ENCODE peak calls at places on chromosome 10, in six cellular contexts. P is left lung, Q is lung, S is cardiac muscle cell, R is endodermal cell, E is astrocyte. N is an unnamed sample. For H3K36me3 and H3K4me1, the result is how much of the 10 kb centered on the place peaks cover.

GRCh38 chr10:20975236-20975635 is 78.1 kb upstream of the NEBL start:
- DNase-seq in P (no peak), Q (no peak), R (no peak), E (no peak), S (no peak), N (no peak)

GRCh38 chr10:123149568-123150228 is 1.8 kb downstream of the HMX2 start:
- DNase-seq in S (peak), Q (no peak), R (peak), P (no peak), E (peak), N (no peak)

GRCh38 chr10:48965460-48965859 is 25.8 kb upstream of the LRRC18 start:
- DNase-seq in S (no peak), R (no peak), Q (no peak), E (no peak), P (no peak), N (no peak)

GRCh38 chr10:124320778-124321432 is 97.8 kb downstream of the OAT start:
- DNase-seq in S (no peak), Q (no peak), R (no peak), P (no peak), E (no peak), N (no peak)

GRCh38 chr10:85916192-85916747 is 450.3 kb downstream of the GRID1 start:
- DNase-seq in P (no peak), E (no peak), S (no peak), Q (no peak), R (peak), N (no peak)

GRCh38 chr10:19169684-19170083 is 121.1 kb downstream of the MALRD1 start:
- DNase-seq in R (no peak), S (no peak), E (peak), P (no peak), Q (no peak), N (no peak)

GRCh38 chr10:107141539-107142061 is 22.9 kb downstream of the SORCS1 start:
- DNase-seq in R (no peak), S (no peak), P (no peak), Q (no peak), E (no peak), N (no peak)

GRCh38 chr10:50585921-50586739 is 37.6 kb downstream of the SGMS1 start:
- DNase-seq in E (no peak), Q (no peak), R (no peak), P (no peak), S (peak), N (no peak)

GRCh38 chr10:11782793-11783557 is 40.2 kb upstream of the PROSER2 start:
- DNase-seq in E (peak), S (peak), Q (no peak), R (peak), P (no peak), N (no peak)

GRCh38 chr10:78687616-78688015 is 381.1 kb upstream of the ZMIZ1 start:
- DNase-seq in E (no peak), S (no peak), Q (no peak), R (no peak), P (no peak), N (no peak)

GRCh38 chr10:100485841-100486495 is 23.2 kb downstream of the WNT8B start:
- DNase-seq in S (no peak), P (no peak), R (peak), E (no peak), Q (no peak), N (no peak)

GRCh38 chr10:106504536-106504935 is 660.0 kb downstream of the SORCS1 start:
- DNase-seq in R (no peak), Q (no peak), P (no peak), S (no peak), E (no peak), N (no peak)

GRCh38 chr10:49663596-49663995 is 15.9 kb upstream of the C10orf53 start:
- DNase-seq in S (no peak), Q (peak), R (no peak), P (no peak), E (no peak), N (no peak)

DNA sequence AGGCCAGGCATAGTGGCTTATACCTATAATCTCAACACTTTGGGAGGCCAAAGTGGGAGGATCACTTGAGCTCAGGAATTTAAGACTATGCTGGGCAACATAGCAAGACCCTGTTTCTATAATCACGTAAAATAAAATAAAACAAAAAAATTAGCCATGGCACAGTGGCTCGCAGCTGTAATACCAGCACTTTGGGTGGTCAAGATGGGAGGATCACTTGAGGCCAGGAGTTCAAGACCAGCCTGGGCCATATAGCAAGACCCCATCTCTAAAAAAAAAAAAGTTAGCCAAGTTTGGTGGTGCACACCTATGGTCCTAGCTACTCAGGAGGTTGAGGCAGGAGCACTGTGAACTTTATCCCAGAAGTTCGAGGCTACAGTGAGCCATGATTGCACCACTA is 30.9 kb downstream of the DNA2 start:
- DNase-seq in S (no peak), Q (no peak), R (no peak), E (no peak), P (no peak), N (no peak)
- H3K36me3 ChIP-seq in S (under half), Q (under half), R (half or more), E (under half), P (under half), N (under half)

GRCh38 chr10:103761075-103761920 is 94.1 kb downstream of the SH3PXD2A start:
- DNase-seq in Q (no peak), P (no peak), R (no peak), E (peak), S (peak), N (no peak)
- H3K4me1 ChIP-seq in Q (under half), P (under half), R (under half), E (half or more), S (under half), N (under half)

DNA sequence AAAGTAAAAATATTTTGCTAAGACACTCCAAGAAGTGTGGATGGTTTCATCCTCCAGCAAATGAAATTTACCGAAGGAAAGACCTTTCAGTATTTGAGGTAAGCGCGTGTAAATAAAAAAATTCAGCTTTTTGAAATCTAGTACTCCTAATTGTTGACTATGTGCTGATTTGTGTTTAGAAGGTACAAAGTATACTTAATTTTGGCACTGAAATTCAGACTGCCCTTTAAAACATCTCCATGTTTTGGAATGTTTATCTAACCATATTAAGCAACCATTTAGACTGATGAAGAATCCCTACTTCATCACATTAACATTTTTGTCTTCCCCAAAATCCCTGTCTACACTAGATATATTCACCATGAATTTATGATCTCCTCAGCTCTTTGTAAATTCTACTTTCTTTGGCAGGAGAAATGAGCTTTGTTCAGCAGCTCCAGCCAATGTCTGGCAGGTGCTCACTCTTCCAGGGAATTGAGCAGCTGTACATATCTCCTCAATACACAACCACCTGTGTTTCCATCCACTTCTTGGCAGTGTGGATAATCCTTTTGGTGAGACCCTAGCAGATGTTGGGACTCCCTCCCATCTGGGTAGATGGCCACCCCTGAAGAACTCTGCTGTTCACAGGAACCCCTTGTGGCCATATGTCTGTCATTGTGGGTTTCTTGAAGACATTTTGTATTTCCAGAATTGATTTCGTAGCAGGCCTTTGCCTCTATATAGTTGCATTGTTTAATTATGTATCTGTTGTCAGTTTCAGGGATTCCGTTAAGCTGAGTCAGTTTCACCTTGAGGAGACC is 129.4 kb upstream of the SAMD8 start:
- DNase-seq in Q (no peak), R (no peak), S (no peak), P (no peak), E (no peak), N (no peak)
- H3K36me3 ChIP-seq in Q (under half), R (under half), S (under half), P (under half), E (under half), N (under half)

DNA sequence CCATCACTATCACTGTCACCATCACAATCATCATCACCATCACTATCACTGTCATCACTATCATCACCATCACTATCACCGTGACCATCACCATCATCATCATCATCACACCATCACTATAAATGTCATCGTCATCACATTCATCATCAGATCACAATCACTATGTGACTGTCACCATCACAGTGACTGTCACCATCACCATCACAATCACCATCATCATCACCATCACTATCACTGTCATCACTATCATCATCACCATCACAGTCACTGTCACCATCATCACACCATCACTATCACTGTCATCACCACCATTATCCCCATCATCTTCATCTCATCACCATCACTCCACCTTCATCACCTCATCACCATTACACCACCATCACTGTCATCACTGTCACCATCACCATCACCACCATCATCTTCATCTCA is 31.0 kb downstream of the PWWP2B start:
- DNase-seq in S (no peak), P (no peak), E (no peak), Q (no peak), R (no peak), N (no peak)
- H3K4me1 ChIP-seq in S (under half), P (under half), E (under half), Q (under half), R (under half), N (under half)

DNA sequence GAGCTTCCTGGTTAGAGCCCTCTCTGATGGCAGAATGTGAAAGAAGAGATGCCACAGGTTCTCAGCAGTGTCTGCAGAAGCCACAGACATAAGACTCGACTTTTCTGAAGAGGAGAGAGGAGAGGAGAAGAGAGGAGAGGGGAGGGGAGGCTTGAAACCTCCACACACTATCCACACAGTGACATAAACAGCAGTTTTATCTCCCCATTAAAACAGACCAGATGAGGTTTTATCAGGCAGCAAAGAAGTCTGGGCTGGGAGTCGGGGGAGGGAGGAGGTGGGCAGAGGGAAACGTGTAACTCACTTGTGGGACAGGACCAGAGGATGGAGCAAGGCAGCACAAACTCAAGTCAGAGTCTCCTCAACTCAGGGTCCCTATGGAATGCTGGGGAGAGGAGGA is 76.5 kb downstream of the XPNPEP1 start:
- DNase-seq in P (no peak), Q (no peak), E (no peak), R (no peak), S (no peak), N (no peak)
- H3K36me3 ChIP-seq in P (under half), Q (under half), E (under half), R (under half), S (under half), N (under half)

GRCh38 chr10:88069338-88069737 is 205.9 kb downstream of the PTEN start:
- DNase-seq in Q (no peak), P (no peak), S (no peak), R (no peak), E (no peak), N (no peak)
- H3K4me1 ChIP-seq in Q (under half), P (under half), S (under half), R (under half), E (under half), N (under half)

GRCh38 chr10:71302874-71303568 is 16.0 kb upstream of the SLC29A3 start:
- DNase-seq in E (peak), S (peak), P (no peak), R (no peak), Q (no peak), N (no peak)

GRCh38 chr10:71300555-71301370 is 18.3 kb upstream of the SLC29A3 start:
- DNase-seq in Q (no peak), P (no peak), E (no peak), R (no peak), S (no peak), N (no peak)

GRCh38 chr10:71302451-71302850 is 16.6 kb upstream of the SLC29A3 start:
- DNase-seq in R (no peak), S (no peak), E (no peak), P (no peak), Q (no peak), N (no peak)

GRCh38 chr10:71303569-71303907 is 15.5 kb upstream of the SLC29A3 start:
- DNase-seq in P (no peak), Q (no peak), R (no peak), S (no peak), E (no peak), N (no peak)

DNA sequence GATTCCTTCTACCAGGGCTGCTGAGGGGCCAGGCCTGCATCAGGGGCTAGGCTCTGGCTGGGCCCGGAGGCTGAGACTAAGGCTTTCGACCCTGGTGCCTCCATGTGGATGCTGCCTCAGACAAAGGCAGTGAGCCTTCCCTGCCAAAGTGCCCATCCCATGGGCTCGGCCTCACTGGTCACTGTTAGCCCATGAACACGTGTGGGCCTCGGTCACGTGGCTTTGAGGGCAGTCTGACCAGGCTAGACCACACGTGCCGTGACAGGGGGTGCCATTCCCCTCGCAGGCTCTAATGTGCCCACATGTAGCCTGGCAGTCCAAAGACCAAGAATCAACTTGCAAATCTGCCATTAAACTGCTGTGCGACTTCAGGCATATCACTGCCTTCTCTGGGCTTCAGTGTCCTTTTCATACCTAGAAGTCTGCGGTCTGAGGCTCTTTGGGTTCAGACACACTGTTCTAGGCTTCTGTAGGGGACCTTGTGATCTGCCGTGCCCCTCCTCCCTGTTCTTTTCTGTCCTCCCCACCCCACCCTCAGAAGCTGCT is 17.6 kb upstream of the SLC29A3 start:
- DNase-seq in Q (no peak), E (no peak), P (no peak), S (no peak), R (no peak), N (no peak)
- H3K36me3 ChIP-seq in Q (under half), E (under half), P (under half), S (under half), R (under half), N (under half)

GRCh38 chr10:22681301-22681700 is 33.1 kb downstream of the PIP4K2A start:
- DNase-seq in E (no peak), S (no peak), R (no peak), Q (no peak), P (no peak), N (no peak)
- H3K4me1 ChIP-seq in E (under half), S (under half), R (under half), Q (under half), P (under half), N (under half)

GRCh38 chr10:132654121-132654571 is 116.6 kb downstream of the INPP5A start:
- DNase-seq in P (no peak), R (no peak), Q (no peak), E (no peak), S (no peak), N (no peak)
- H3K36me3 ChIP-seq in P (half or more), R (under half), Q (under half), E (under half), S (under half), N (under half)